ENCODE peak calls at places on chromosomes 16 and 17, in six cellular contexts. S is tibial artery, I is right lobe of liver, O is brain microvascular endothelial cell, A is AG04450, Z is transverse colon. Y is an unnamed sample.

GRCh38 chr17:72104863-72105234 is 16.0 kb upstream of the SOX9 start:
- DNase-seq in I (no peak), Z (no peak), S (no peak), O (no peak), A (no peak), Y (no peak)

GRCh38 chr17:36768355-36768754 is 167.0 kb downstream of the MRM1 start:
- DNase-seq in Z (no peak), S (no peak), I (no peak), O (no peak), A (no peak), Y (no peak)

GRCh38 chr16:14028207-14028606 is 42.9 kb upstream of the MRTFB start:
- DNase-seq in Z (no peak), O (no peak), A (no peak), I (no peak), S (no peak), Y (no peak)

GRCh38 chr17:57985675-57985974 is 2.4 kb downstream of the VEZF1 start:
- DNase-seq in Z (no peak), S (no peak), I (no peak), O (no peak), A (no peak), Y (no peak)

GRCh38 chr17:68197997-68198930 is 49.6 kb upstream of the AMZ2 start:
- DNase-seq in O (no peak), Z (no peak), A (no peak), S (no peak), I (no peak), Y (no peak)

GRCh38 chr17:80099291-80100034 is 1.9 kb upstream of the GAA start:
- DNase-seq in A (no peak), O (no peak), S (no peak), Z (no peak), I (no peak), Y (no peak)

GRCh38 chr16:66490774-66491715 is 58.9 kb downstream of the TK2 start:
- DNase-seq in I (no peak), A (no peak), O (no peak), S (peak), Z (no peak), Y (no peak)

GRCh38 chr16:10617662-10618420 is 37.4 kb upstream of the EMP2 start:
- DNase-seq in I (no peak), A (no peak), S (no peak), Z (no peak), O (no peak), Y (no peak)

GRCh38 chr16:24950275-24950674 is 64.9 kb downstream of the ARHGAP17 start:
- DNase-seq in S (no peak), I (peak), O (peak), A (peak), Z (peak), Y (no peak)

GRCh38 chr17:78585231-78585630 is 8.0 kb upstream of the DNAH17 start:
- DNase-seq in A (no peak), O (no peak), Z (no peak), S (no peak), I (no peak), Y (no peak)

GRCh38 chr16:72073831-72074230 is 10.8 kb downstream of the HPR start:
- DNase-seq in Z (no peak), S (peak), I (no peak), A (no peak), O (no peak), Y (no peak)

GRCh38 chr17:76379646-76380376 is 4.6 kb upstream of the SPHK1 start:
- DNase-seq in I (no peak), O (no peak), S (no peak), Z (no peak), A (no peak), Y (no peak)
- TF ChIP-seq CTCF in I (no peak), O (no peak), S (no peak), Z (no peak), A (no peak), Y (no peak)

GRCh38 chr17:32564325-32564724 is 77.5 kb downstream of the CDK5R1 start:
- DNase-seq in Z (no peak), S (no peak), I (no peak), A (no peak), O (no peak), Y (no peak)
- H3K27ac ChIP-seq in Z (no peak), S (no peak), I (no peak), A (no peak), O (no peak), Y (no peak)

GRCh38 chr16:68909099-68909733 is 65.9 kb downstream of the TANGO6 start:
- DNase-seq in Z (no peak), S (no peak), O (no peak), I (no peak), A (peak), Y (no peak)
- TF ChIP-seq CTCF in Z (no peak), S (no peak), O (no peak), I (no peak), A (no peak), Y (no peak)

GRCh38 chr17:20170085-20170484 is 160.9 kb downstream of the SPECC1 start:
- DNase-seq in I (no peak), A (no peak), S (no peak), Z (no peak), O (no peak), Y (no peak)

GRCh38 chr17:20171741-20172377 is 162.7 kb downstream of the SPECC1 start:
- DNase-seq in Z (no peak), O (peak), I (no peak), A (no peak), S (no peak), Y (no peak)

GRCh38 chr17:20173091-20173490 is 163.9 kb downstream of the SPECC1 start:
- DNase-seq in I (no peak), A (no peak), O (no peak), S (no peak), Z (no peak), Y (no peak)

GRCh38 chr17:20174588-20175265 is 165.6 kb downstream of the SPECC1 start:
- DNase-seq in I (no peak), S (no peak), A (no peak), Z (no peak), O (peak), Y (no peak)

DNA sequence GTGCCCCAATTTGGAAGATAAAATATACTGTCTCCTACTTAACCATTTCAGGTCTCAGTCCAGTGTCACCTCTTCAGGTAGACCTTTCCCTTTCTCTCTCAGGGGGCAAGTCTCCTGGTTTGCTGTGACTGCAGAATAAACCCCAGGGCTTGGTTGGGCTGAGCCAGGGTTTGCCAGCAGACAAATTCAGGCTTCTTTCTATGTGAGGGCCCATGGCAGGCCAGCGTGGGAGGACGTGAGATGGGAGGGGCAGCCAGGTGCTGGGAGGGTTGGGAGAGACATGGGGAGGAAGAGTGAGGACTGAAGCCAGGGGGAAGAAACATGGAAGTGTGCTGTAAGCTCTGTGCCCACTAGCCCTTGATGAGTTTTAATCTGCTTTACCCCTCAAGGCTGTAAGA is 163.2 kb downstream of the SPECC1 start:
- DNase-seq in A (no peak), Z (no peak), O (no peak), I (no peak), S (no peak), Y (no peak)
- H3K27ac ChIP-seq in A (peak), Z (no peak), O (no peak), I (no peak), S (no peak), Y (no peak)

GRCh38 chr16:58449306-58449705 is 50.6 kb upstream of the NDRG4 start:
- DNase-seq in I (no peak), Z (no peak), S (no peak), O (no peak), A (no peak), Y (no peak)

GRCh38 chr16:58451263-58451662 is 48.7 kb upstream of the NDRG4 start:
- DNase-seq in Z (no peak), A (no peak), O (no peak), I (no peak), S (no peak), Y (no peak)

GRCh38 chr16:58450590-58450989 is 49.4 kb upstream of the NDRG4 start:
- DNase-seq in I (no peak), O (no peak), A (no peak), S (no peak), Z (no peak), Y (no peak)

GRCh38 chr16:58448890-58449289 is 51.1 kb upstream of the NDRG4 start:
- DNase-seq in S (no peak), O (no peak), Z (no peak), A (no peak), I (no peak), Y (no peak)

DNA sequence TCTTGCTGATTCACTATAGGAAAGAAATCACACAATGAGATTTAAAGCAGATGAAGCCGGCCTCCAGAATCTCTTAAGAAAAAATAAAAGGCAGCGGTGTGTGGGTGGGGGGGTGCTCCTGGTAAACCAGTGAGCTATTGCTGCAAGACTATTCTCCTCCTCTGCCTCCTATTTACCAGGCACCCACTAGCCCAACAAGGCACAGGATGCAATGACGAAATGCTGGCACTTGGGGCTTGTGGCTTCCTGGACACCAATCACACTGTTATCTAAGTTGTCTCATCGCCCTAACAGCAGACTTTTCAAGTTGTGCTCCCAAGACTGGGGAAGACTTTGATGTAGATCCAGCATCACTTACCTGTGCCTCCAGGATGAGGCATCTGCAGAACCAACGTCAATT is 50.2 kb upstream of the NDRG4 start:
- DNase-seq in Z (no peak), S (no peak), I (no peak), A (no peak), O (no peak), Y (no peak)
- TF ChIP-seq CTCF in Z (no peak), S (no peak), I (no peak), A (no peak), O (no peak), Y (no peak)

GRCh38 chr16:89656435-89657121 is 930 bp downstream of the CHMP1A start:
- DNase-seq in Z (no peak), S (no peak), I (no peak), O (no peak), A (no peak), Y (no peak)
- H3K27ac ChIP-seq in Z (peak), S (peak), I (no peak), O (no peak), A (no peak), Y (no peak)

GRCh38 chr16:76108460-76108859 is 168.7 kb upstream of the CNTNAP4 start:
- DNase-seq in I (no peak), S (no peak), O (no peak), A (no peak), Z (no peak), Y (no peak)
- TF ChIP-seq CTCF in I (no peak), S (no peak), O (no peak), A (no peak), Z (no peak), Y (no peak)

DNA sequence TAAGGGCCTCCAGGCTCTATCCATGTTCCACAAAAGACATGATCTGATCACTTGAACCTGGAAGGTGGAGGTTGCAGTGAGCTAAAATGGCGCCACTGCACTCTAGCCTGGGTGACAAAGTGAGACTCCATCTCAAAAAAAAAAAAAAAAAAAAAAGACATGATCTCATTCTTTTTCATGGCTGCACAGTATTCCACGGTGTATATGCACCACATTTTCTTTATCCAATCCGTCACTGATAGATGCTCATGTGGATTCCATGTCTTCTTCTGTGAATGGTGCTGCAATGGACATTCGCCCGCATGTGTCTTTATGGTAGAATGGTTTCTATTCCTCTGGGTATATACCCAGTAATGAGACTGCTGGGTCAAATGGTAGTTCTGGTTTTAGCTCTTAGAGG is 124.4 kb downstream of the ANKRD11 start:
- DNase-seq in A (no peak), S (no peak), Z (no peak), I (no peak), O (no peak), Y (no peak)
- H3K27ac ChIP-seq in A (no peak), S (no peak), Z (no peak), I (no peak), O (peak), Y (no peak)

GRCh38 chr16:68090526-68090925 is 5.4 kb downstream of the NFATC3 start:
- DNase-seq in O (no peak), I (no peak), Z (no peak), S (no peak), A (no peak), Y (no peak)
- TF ChIP-seq CTCF in O (no peak), I (no peak), Z (no peak), S (no peak), A (no peak), Y (no peak)

DNA sequence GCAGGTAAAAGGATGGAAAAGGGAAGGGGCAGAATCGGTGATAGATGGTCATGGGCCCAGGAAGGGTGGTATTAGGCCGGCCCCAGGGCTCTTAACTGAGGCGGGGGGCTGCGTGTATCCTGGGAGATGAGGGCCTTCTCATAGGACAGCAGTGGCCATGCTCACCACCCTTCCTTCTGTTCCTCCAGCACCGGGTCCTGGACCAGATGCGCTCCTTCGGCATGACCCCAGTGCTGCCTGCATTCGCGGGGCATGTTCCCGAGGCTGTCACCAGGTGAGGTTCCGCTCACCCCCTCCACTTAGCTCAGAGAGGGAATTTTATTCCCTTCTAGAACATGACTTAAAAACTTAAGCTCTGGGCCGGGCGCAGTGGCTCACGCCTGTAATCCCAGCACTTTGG is 2.4 kb downstream of the NAGLU start:
- DNase-seq in S (no peak), I (no peak), O (no peak), Z (no peak), A (no peak), Y (no peak)
- H3K27ac ChIP-seq in S (no peak), I (no peak), O (no peak), Z (no peak), A (no peak), Y (no peak)